ENCODE peak calls at places on chromosomes 13 and 19, in four cellular contexts. One of them, this sample, is unnamed.
A peak's percentile ranks its signal among the peaks of the same experiment; 100 is the strongest.

GRCh38 chr19:29539668-29540067 is 13.9 kb downstream of the VSTM2B start:
- DNase-seq in body of pancreas: no peak
- DNase-seq in tibial nerve: no peak
- DNase-seq in suprapubic skin: no peak
- DNase-seq in this sample: no peak

GRCh38 chr19:31885280-31885853 is 460.0 kb upstream of the ZNF507 start:
- DNase-seq in tibial nerve: no peak
- DNase-seq in body of pancreas: no peak
- DNase-seq in suprapubic skin: no peak
- DNase-seq in this sample: no peak

GRCh38 chr19:38784224-38784623 is 4.8 kb upstream of the LGALS7B start:
- DNase-seq in body of pancreas: peak; percentile 29
- DNase-seq in suprapubic skin: no peak
- DNase-seq in tibial nerve: no peak
- DNase-seq in this sample: no peak

GRCh38 chr13:28494861-28495585 is at the start of gene FLT1:
- DNase-seq in tibial nerve: no peak
- DNase-seq in body of pancreas: peak; percentile 27
- DNase-seq in suprapubic skin: peak; percentile 70
- DNase-seq in this sample: no peak

GRCh38 chr13:41008349-41008980 is 10.7 kb downstream of the ELF1 start:
- DNase-seq in suprapubic skin: no peak
- DNase-seq in body of pancreas: no peak
- DNase-seq in tibial nerve: no peak
- DNase-seq in this sample: no peak

GRCh38 chr13:65336916-65337315 is 1893.2 kb downstream of the PCDH9 start:
- DNase-seq in body of pancreas: no peak
- DNase-seq in tibial nerve: no peak
- DNase-seq in suprapubic skin: no peak
- DNase-seq in this sample: no peak

GRCh38 chr19:39264306-39265290 is 3.6 kb upstream of the IFNL2 start:
- DNase-seq in body of pancreas: no peak
- DNase-seq in tibial nerve: no peak
- DNase-seq in suprapubic skin: peak; percentile 53
- DNase-seq in this sample: no peak

GRCh38 chr13:93296584-93296983 is 70.0 kb downstream of the GPC6 start:
- DNase-seq in tibial nerve: no peak
- DNase-seq in body of pancreas: no peak
- DNase-seq in suprapubic skin: no peak
- DNase-seq in this sample: no peak

GRCh38 chr13:73698859-73699258 is 435.3 kb downstream of the KLF12 start:
- DNase-seq in suprapubic skin: no peak
- DNase-seq in body of pancreas: no peak
- DNase-seq in tibial nerve: no peak
- DNase-seq in this sample: no peak

GRCh38 chr19:39401549-39402416 is 4.9 kb upstream of the ZFP36 start:
- DNase-seq in body of pancreas: peak; percentile 56
- DNase-seq in tibial nerve: no peak
- DNase-seq in suprapubic skin: peak; percentile 87
- DNase-seq in this sample: no peak

GRCh38 chr13:96109125-96109524 is 19.2 kb downstream of the HS6ST3 start:
- DNase-seq in body of pancreas: no peak
- DNase-seq in suprapubic skin: no peak
- DNase-seq in tibial nerve: no peak
- DNase-seq in this sample: no peak

GRCh38 chr19:4794971-4795370 is 3.4 kb downstream of the FEM1A start:
- DNase-seq in suprapubic skin: no peak
- DNase-seq in body of pancreas: no peak
- DNase-seq in tibial nerve: no peak
- DNase-seq in this sample: no peak
- H3K4me3 ChIP-seq in suprapubic skin: peak overlapping the region; percentile 18
- H3K4me3 ChIP-seq in body of pancreas: no peak overlapping the region
- H3K4me3 ChIP-seq in tibial nerve: no peak overlapping the region
- H3K4me3 ChIP-seq in this sample: no peak overlapping the region

GRCh38 chr19:48714759-48715261 is 4.7 kb downstream of the MAMSTR start:
- DNase-seq in tibial nerve: no peak
- DNase-seq in suprapubic skin: no peak
- DNase-seq in body of pancreas: no peak
- DNase-seq in this sample: no peak

GRCh38 chr19:48713041-48713863 is 6.3 kb downstream of the MAMSTR start:
- DNase-seq in body of pancreas: no peak
- DNase-seq in tibial nerve: no peak
- DNase-seq in suprapubic skin: no peak
- DNase-seq in this sample: no peak

GRCh38 chr19:48715681-48716171 is 3.8 kb downstream of the MAMSTR start:
- DNase-seq in tibial nerve: no peak
- DNase-seq in body of pancreas: no peak
- DNase-seq in suprapubic skin: peak; percentile 75
- DNase-seq in this sample: no peak

GRCh38 chr19:48715276-48715675 is 4.2 kb downstream of the MAMSTR start:
- DNase-seq in body of pancreas: no peak
- DNase-seq in tibial nerve: no peak
- DNase-seq in suprapubic skin: peak; percentile 76
- DNase-seq in this sample: no peak

GRCh38 chr19:48713864-48714755 is 5.4 kb downstream of the MAMSTR start:
- DNase-seq in body of pancreas: peak; percentile 99
- DNase-seq in suprapubic skin: peak; percentile 99
- DNase-seq in tibial nerve: peak; percentile 99
- DNase-seq in this sample: peak; percentile 94
- TF ChIP-seq POLR2A in body of pancreas: no peak
- TF ChIP-seq POLR2A in suprapubic skin: no peak
- TF ChIP-seq POLR2A in tibial nerve: peak; percentile 68
- TF ChIP-seq POLR2A in this sample: peak; percentile 78

GRCh38 chr13:101452519-101453485 is at the start of gene ITGBL1:
- DNase-seq in tibial nerve: no peak
- DNase-seq in body of pancreas: no peak
- DNase-seq in suprapubic skin: peak; percentile 68
- DNase-seq in this sample: no peak
- H3K4me3 ChIP-seq in tibial nerve: peak within 1 kb of the TSS; percentile 52
- H3K4me3 ChIP-seq in body of pancreas: peak within 1 kb of the TSS; percentile 36
- H3K4me3 ChIP-seq in suprapubic skin: peak within 1 kb of the TSS; percentile 58
- H3K4me3 ChIP-seq in this sample: peak within 1 kb of the TSS; percentile 69

DNA sequence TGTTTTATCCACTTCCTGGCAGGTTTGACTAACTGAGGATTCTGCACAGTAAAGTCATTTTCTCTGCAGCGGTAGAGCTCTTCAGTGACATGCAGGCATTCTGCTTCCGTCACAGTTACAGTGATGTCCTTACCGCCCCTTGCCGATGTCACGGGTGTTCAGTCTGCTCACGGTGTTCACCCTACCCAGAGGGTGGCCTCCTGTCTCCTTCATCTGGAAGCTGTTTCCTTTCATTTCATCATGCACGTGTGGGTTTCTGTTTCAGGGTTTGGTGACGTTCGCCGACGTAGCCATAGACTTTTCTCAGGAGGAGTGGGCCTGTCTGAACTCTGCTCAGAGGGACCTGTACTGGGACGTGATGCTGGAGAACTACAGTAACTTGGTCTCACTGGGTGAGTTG is 33.4 kb downstream of the ZNF331 start:
- DNase-seq in tibial nerve: no peak
- DNase-seq in body of pancreas: no peak
- DNase-seq in suprapubic skin: no peak
- DNase-seq in this sample: no peak
- TF ChIP-seq POLR2A in tibial nerve: no peak
- TF ChIP-seq POLR2A in body of pancreas: no peak
- TF ChIP-seq POLR2A in suprapubic skin: no peak
- TF ChIP-seq POLR2A in this sample: no peak

GRCh38 chr13:98752111-98752941 is at the start of gene SLC15A1:
- DNase-seq in body of pancreas: peak; percentile 48
- DNase-seq in tibial nerve: no peak
- DNase-seq in suprapubic skin: no peak
- DNase-seq in this sample: no peak
- H3K4me3 ChIP-seq in body of pancreas: peak within 1 kb of the TSS; percentile 3
- H3K4me3 ChIP-seq in tibial nerve: peak within 1 kb of the TSS; percentile 36
- H3K4me3 ChIP-seq in suprapubic skin: peak within 1 kb of the TSS; percentile 47
- H3K4me3 ChIP-seq in this sample: peak within 1 kb of the TSS; percentile 22

DNA sequence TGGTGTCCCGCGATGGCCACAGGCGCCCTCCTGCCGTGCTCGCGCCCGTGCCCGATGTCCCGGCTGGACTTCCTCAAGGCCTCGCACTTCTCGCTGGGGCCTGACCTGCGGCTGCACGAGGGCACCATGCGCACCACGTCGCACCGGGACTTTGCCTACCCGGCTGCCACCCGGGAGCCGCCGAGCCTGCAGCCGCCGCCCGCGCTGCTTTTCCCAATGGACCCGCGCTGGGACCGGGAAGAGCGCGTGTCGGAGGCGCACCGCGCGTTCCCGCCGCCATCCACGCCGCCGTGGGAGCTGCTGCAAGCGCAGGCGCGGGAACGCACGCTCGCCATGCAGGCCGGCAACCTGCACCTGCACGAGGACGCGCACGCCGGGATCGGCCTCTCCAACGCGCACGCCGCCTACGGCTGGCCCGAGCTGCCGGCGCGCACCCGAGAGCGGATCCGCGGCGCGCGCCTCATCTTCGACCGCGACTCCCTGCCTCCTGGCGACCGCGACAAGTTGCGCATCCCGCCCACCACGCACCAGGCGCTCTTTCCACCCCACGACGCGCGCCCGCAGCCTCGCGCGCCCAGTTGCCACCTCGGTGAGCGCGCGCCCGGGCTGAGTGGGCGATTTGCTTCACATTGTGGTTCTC is 12.1 kb upstream of the PEX11G start:
- DNase-seq in body of pancreas: peak; percentile 62
- DNase-seq in suprapubic skin: no peak
- DNase-seq in tibial nerve: no peak
- DNase-seq in this sample: no peak
- TF ChIP-seq POLR2A in body of pancreas: no peak
- TF ChIP-seq POLR2A in suprapubic skin: no peak
- TF ChIP-seq POLR2A in tibial nerve: no peak
- TF ChIP-seq POLR2A in this sample: no peak

GRCh38 chr19:40598918-40599307 is 2.3 kb upstream of the LTBP4 start:
- DNase-seq in suprapubic skin: no peak
- DNase-seq in tibial nerve: no peak
- DNase-seq in body of pancreas: no peak
- DNase-seq in this sample: no peak

GRCh38 chr19:40597329-40597838 is 3.8 kb upstream of the LTBP4 start:
- DNase-seq in tibial nerve: no peak
- DNase-seq in body of pancreas: no peak
- DNase-seq in suprapubic skin: no peak
- DNase-seq in this sample: no peak

GRCh38 chr19:40598121-40598917 is 2.9 kb upstream of the LTBP4 start:
- DNase-seq in body of pancreas: peak; percentile 84
- DNase-seq in tibial nerve: peak; percentile 89
- DNase-seq in suprapubic skin: peak; percentile 94
- DNase-seq in this sample: no peak

GRCh38 chr19:40594657-40595077 is 6.5 kb upstream of the LTBP4 start:
- DNase-seq in suprapubic skin: no peak
- DNase-seq in body of pancreas: no peak
- DNase-seq in tibial nerve: no peak
- DNase-seq in this sample: no peak

GRCh38 chr19:40596608-40597328 is 4.4 kb upstream of the LTBP4 start:
- DNase-seq in tibial nerve: no peak
- DNase-seq in suprapubic skin: no peak
- DNase-seq in body of pancreas: peak; percentile 62
- DNase-seq in this sample: no peak
- H3K4me3 ChIP-seq in tibial nerve: peak overlapping the region; percentile 40
- H3K4me3 ChIP-seq in suprapubic skin: peak overlapping the region; percentile 34
- H3K4me3 ChIP-seq in body of pancreas: no peak overlapping the region
- H3K4me3 ChIP-seq in this sample: peak overlapping the region; percentile 48

GRCh38 chr19:1205114-1206062 is at the start of gene STK11:
- DNase-seq in suprapubic skin: peak; percentile 99
- DNase-seq in body of pancreas: peak; percentile 99
- DNase-seq in tibial nerve: peak; percentile 98
- DNase-seq in this sample: peak; percentile 94
- TF ChIP-seq POLR2A in suprapubic skin: peak; percentile 14
- TF ChIP-seq POLR2A in body of pancreas: peak; percentile 34
- TF ChIP-seq POLR2A in tibial nerve: peak; percentile 89
- TF ChIP-seq POLR2A in this sample: no peak

GRCh38 chr19:16764793-16765433 is 45.3 kb downstream of the NWD1 start:
- DNase-seq in tibial nerve: no peak
- DNase-seq in body of pancreas: no peak
- DNase-seq in suprapubic skin: no peak
- DNase-seq in this sample: no peak

GRCh38 chr19:16760990-16761389 is 41.3 kb downstream of the NWD1 start:
- DNase-seq in suprapubic skin: no peak
- DNase-seq in body of pancreas: no peak
- DNase-seq in tibial nerve: no peak
- DNase-seq in this sample: no peak

GRCh38 chr19:16769385-16769784 is 49.7 kb downstream of the NWD1 start:
- DNase-seq in body of pancreas: no peak
- DNase-seq in tibial nerve: no peak
- DNase-seq in suprapubic skin: no peak
- DNase-seq in this sample: no peak

DNA sequence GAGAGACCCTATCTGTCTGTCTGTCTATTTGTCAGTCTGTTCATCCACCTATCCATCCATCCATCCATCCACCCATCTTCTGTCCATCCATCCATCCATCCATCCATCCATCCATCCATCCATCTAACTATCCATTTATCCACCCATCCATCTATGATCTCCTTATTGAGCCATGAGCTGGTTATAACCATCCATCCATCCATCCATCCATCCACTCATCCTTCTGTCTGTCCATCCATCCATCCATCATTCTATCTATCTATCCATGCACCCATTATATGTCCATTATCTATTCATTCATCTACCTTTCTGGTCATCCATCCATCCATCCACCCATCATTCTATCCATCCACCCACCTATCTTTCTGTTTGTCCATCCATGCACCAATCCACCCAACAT is 44.6 kb downstream of the NWD1 start:
- DNase-seq in suprapubic skin: no peak
- DNase-seq in body of pancreas: no peak
- DNase-seq in tibial nerve: no peak
- DNase-seq in this sample: no peak
- H3K4me3 ChIP-seq in suprapubic skin: no peak overlapping the region
- H3K4me3 ChIP-seq in body of pancreas: no peak overlapping the region
- H3K4me3 ChIP-seq in tibial nerve: no peak overlapping the region
- H3K4me3 ChIP-seq in this sample: no peak overlapping the region